ENCODE peak calls at places on chromosomes 1 and 21, in seven cellular contexts. B, J, U, G, Q, F and A are unnamed samples.

GRCh38 chr1:3925762-3926161 is 25.7 kb upstream of the C1orf174 start:
- DNase-seq in B (no peak), F (no peak), Q (no peak), U (no peak), J (no peak), G (no peak), A (no peak)

GRCh38 chr1:29196863-29197589 is 15.3 kb upstream of the SRSF4 start:
- DNase-seq in Q (no peak), G (peak; percentile 90), J (no peak), B (peak; percentile 98), U (peak; percentile 91), F (no peak), A (peak; percentile 85)

GRCh38 chr1:56389813-56390539 is 189.4 kb downstream of the PLPP3 start:
- DNase-seq in Q (peak; percentile 56), B (peak; percentile 48), J (peak; percentile 38), F (no peak), G (peak; percentile 84), U (no peak), A (peak; percentile 84)

GRCh38 chr1:15341634-15342375 is 67.9 kb upstream of the EFHD2 start:
- DNase-seq in U (peak; percentile 84), J (no peak), F (no peak), B (peak; percentile 85), Q (no peak), G (peak; percentile 31), A (no peak)

GRCh38 chr1:197485790-197486189 is 217.7 kb downstream of the CRB1 start:
- DNase-seq in J (no peak), U (no peak), Q (no peak), F (no peak), B (no peak), G (peak; percentile 35), A (no peak)

GRCh38 chr1:81228926-81229325 is 571.8 kb upstream of the ADGRL2 start:
- DNase-seq in F (no peak), J (no peak), B (no peak), Q (no peak), G (no peak), U (no peak), A (no peak)

GRCh38 chr1:181043025-181043880 is 9.5 kb downstream of the MR1 start:
- DNase-seq in G (peak; percentile 26), U (peak; percentile 47), F (no peak), B (peak; percentile 43), Q (no peak), J (no peak), A (no peak)

GRCh38 chr1:200040516-200041138 is 13.1 kb downstream of the NR5A2 start:
- DNase-seq in B (no peak), Q (peak; percentile 70), U (peak; percentile 30), F (no peak), G (no peak), J (peak; percentile 32), A (peak; percentile 83)

GRCh38 chr1:58583496-58583895 is 6.4 kb upstream of the TACSTD2 start:
- DNase-seq in Q (no peak), U (no peak), G (no peak), F (no peak), J (no peak), B (no peak), A (no peak)

GRCh38 chr1:3917761-3918160 is 17.7 kb upstream of the C1orf174 start:
- DNase-seq in B (no peak), U (no peak), J (no peak), Q (no peak), G (no peak), F (no peak), A (no peak)

GRCh38 chr21:29213513-29214385 is 83.3 kb downstream of the MAP3K7CL start:
- DNase-seq in F (no peak), G (no peak), B (no peak), U (no peak), Q (no peak), J (no peak), A (no peak)

GRCh38 chr1:244322791-244323521 is 128.8 kb downstream of the ADSS2 start:
- DNase-seq in U (peak; percentile 95), G (peak; percentile 98), B (peak; percentile 98), J (no peak), Q (peak; percentile 34), F (no peak), A (peak; percentile 91)

GRCh38 chr1:39720094-39720999 is 18.3 kb upstream of the PPIE start:
- DNase-seq in Q (no peak), F (no peak), B (peak; percentile 66), U (peak; percentile 85), G (peak; percentile 89), J (no peak), A (peak; percentile 52)

GRCh38 chr1:184051138-184051484 is 419 bp upstream of the TSEN15 start:
- DNase-seq in Q (no peak), F (no peak), U (no peak), G (peak; percentile 16), B (no peak), J (no peak), A (no peak)

GRCh38 chr1:11825131-11825530 is 19.1 kb downstream of the CLCN6 start:
- DNase-seq in B (no peak), Q (no peak), F (no peak), G (no peak), J (no peak), U (no peak), A (no peak)

GRCh38 chr1:1306070-1306660 is 1.6 kb downstream of the ACAP3 start:
- DNase-seq in B (peak; percentile 27), Q (peak; percentile 55), U (peak; percentile 52), F (no peak), J (no peak), G (no peak), A (peak; percentile 54)

GRCh38 chr1:239600588-239600987 is 214.2 kb downstream of the CHRM3 start:
- DNase-seq in F (no peak), B (no peak), Q (no peak), G (no peak), J (no peak), U (no peak), A (no peak)

GRCh38 chr1:209218986-209219385 is 364.5 kb upstream of the CAMK1G start:
- DNase-seq in F (no peak), U (no peak), G (peak; percentile 47), J (no peak), Q (no peak), B (no peak), A (no peak)

GRCh38 chr1:66929289-66929688 is 4.5 kb downstream of the MIER1 start:
- DNase-seq in F (no peak), U (no peak), G (no peak), J (no peak), Q (no peak), B (no peak), A (no peak)

GRCh38 chr1:56339786-56340465 is 239.4 kb downstream of the PLPP3 start:
- DNase-seq in J (no peak), B (no peak), Q (no peak), G (no peak), U (no peak), F (no peak), A (no peak)

GRCh38 chr1:1197551-1198422 is 8.6 kb downstream of the TNFRSF18 start:
- DNase-seq in F (no peak), U (no peak), Q (peak; percentile 25), G (no peak), B (no peak), J (no peak), A (no peak)

GRCh38 chr1:5688479-5689077 is 303.6 kb downstream of the NPHP4 start:
- DNase-seq in B (no peak), Q (no peak), G (no peak), F (no peak), U (no peak), J (no peak), A (no peak)

GRCh38 chr1:48235652-48236051 is 13.1 kb downstream of the SLC5A9 start:
- DNase-seq in B (no peak), G (no peak), Q (no peak), F (no peak), U (no peak), J (no peak), A (no peak)

GRCh38 chr21:33265664-33266049 is 510 bp upstream of the IL10RB start:
- DNase-seq in U (peak; percentile 28), G (peak; percentile 93), B (peak; percentile 14), F (no peak), J (peak; percentile 6), Q (peak; percentile 66), A (no peak)

GRCh38 chr1:225580180-225581099 is 72.5 kb downstream of the ENAH start:
- DNase-seq in G (no peak), U (no peak), F (no peak), J (no peak), B (no peak), Q (no peak), A (no peak)

GRCh38 chr21:14690886-14691285 is 144.8 kb upstream of the SAMSN1 start:
- DNase-seq in U (no peak), F (no peak), Q (no peak), J (no peak), B (no peak), G (no peak), A (no peak)

DNA sequence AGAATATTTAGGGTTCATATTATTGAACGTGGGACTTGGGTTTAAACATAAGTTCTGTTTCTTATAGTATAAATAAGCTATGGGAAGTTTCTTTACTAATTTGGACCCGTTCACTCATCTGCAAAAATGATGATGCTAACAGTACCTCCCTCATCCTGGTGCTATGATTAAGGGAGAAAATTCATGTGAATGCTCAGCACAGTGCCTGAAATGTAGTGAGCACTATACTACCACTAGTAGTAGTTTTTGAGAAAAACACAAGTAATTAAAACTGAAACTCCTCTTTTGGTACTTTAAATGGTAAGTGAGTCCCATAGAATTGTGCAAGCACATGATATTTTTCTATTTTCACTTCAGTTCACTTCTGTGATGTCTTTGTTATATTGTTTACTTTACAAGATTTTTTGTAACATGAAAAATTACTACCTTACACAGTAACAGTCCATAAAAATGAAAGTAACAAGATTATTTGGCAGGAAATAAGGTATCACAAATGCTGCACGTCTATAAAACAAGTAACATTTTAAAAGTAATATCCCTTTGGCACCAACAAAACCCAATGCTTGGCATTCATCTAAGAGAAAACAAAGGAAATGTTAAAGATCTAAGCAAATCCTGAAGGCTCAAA is 11.3 kb upstream of the PTPRC start:
- DNase-seq in B (no peak), Q (no peak), F (no peak), U (no peak), J (no peak), G (no peak), A (no peak)
- H2AK5ac ChIP-seq in B (no peak overlapping the region), Q (no peak overlapping the region), F (no peak overlapping the region), U (no peak overlapping the region), J (no peak overlapping the region), G (no peak overlapping the region), A (no peak overlapping the region)

GRCh38 chr21:45296638-45297037 is 8.9 kb upstream of the POFUT2 start:
- DNase-seq in Q (no peak), G (no peak), F (no peak), J (no peak), B (no peak), U (no peak), A (no peak)
- H2AK5ac ChIP-seq in Q (no peak overlapping the region), G (no peak overlapping the region), F (no peak overlapping the region), J (no peak overlapping the region), B (no peak overlapping the region), U (no peak overlapping the region), A (no peak overlapping the region)

DNA sequence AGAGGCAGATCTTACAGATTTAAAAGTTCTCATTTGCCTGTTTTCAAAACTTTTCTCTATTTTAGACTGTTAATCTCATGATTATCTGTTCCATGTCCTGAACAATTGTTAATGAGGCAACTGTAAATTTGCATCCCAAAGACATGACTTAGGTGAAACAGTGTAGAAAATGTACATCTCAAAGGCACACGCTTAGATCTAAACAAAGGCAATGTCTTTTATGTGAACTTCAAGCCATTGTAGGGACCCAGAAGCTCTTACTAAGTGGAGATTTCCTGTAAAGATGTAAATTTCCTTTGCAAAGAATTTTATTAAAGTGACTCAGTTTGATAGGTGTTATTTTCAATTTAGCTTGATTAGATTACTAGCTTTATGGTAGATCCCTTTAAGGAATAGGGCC is 125.2 kb upstream of the F3 start:
- DNase-seq in J (no peak), F (no peak), U (no peak), G (no peak), Q (no peak), B (no peak), A (no peak)
- H2AK5ac ChIP-seq in J (no peak overlapping the region), F (no peak overlapping the region), U (no peak overlapping the region), G (no peak overlapping the region), Q (no peak overlapping the region), B (peak overlapping the region; percentile 76), A (no peak overlapping the region)

GRCh38 chr1:94215955-94216354 is 21.4 kb downstream of the ARHGAP29 start:
- DNase-seq in F (no peak), B (peak; percentile 24), U (no peak), Q (no peak), J (no peak), G (no peak), A (no peak)
- H2AK5ac ChIP-seq in F (no peak overlapping the region), B (no peak overlapping the region), U (no peak overlapping the region), Q (no peak overlapping the region), J (no peak overlapping the region), G (no peak overlapping the region), A (no peak overlapping the region)